ENCODE peak calls at places on chromosomes 1 and 21, in seven cellular contexts. V is A549, P is HepG2, L is H1, N is K562, C is GM12878, J is SK-N-SH. D is an unnamed sample.

GRCh38 chr1:213724640-213725536 is 262.9 kb upstream of the PROX1 start:
- DNase-seq in V (no peak), P (peak), L (no peak), N (no peak), C (no peak), J (no peak), D (no peak)

GRCh38 chr1:206074839-206075238 is 21.9 kb downstream of the RHEX start:
- DNase-seq in V (no peak), P (no peak), L (no peak), N (peak), C (no peak), J (no peak), D (no peak)

GRCh38 chr1:207181838-207182237 is 77.8 kb downstream of the C4BPA start:
- DNase-seq in V (no peak), P (no peak), L (no peak), N (peak), C (no peak), J (no peak), D (no peak)

GRCh38 chr1:48673725-48674124 is 103.0 kb downstream of the BEND5 start:
- DNase-seq in V (peak), P (peak), L (peak), N (peak), C (no peak), J (no peak), D (no peak)

GRCh38 chr1:233343262-233343661 is 15.7 kb downstream of the MAP3K21 start:
- DNase-seq in V (no peak), P (no peak), L (no peak), N (no peak), C (no peak), J (no peak), D (no peak)

GRCh38 chr1:222463059-222463730 is 84.7 kb downstream of the HHIPL2 start:
- DNase-seq in V (no peak), P (no peak), L (no peak), N (no peak), C (no peak), J (no peak), D (no peak)

GRCh38 chr1:10514490-10515235 is 39.9 kb downstream of the PEX14 start:
- DNase-seq in V (peak), P (peak), L (no peak), N (peak), C (no peak), J (peak), D (peak)

GRCh38 chr1:46160212-46160611 is 14.7 kb upstream of the TSPAN1 start:
- DNase-seq in V (no peak), P (no peak), L (no peak), N (no peak), C (no peak), J (no peak), D (no peak)

GRCh38 chr1:8987881-8988617 is 38.2 kb downstream of the SLC2A7 start:
- DNase-seq in V (peak), P (no peak), L (peak), N (peak), C (no peak), J (peak), D (peak)

GRCh38 chr1:195851804-195852203 is 756.4 kb downstream of the KCNT2 start:
- DNase-seq in V (no peak), P (no peak), L (no peak), N (no peak), C (no peak), J (no peak), D (peak)

GRCh38 chr1:154937051-154937987 is 800 bp upstream of the PMVK start:
- DNase-seq in V (peak), P (peak), L (peak), N (peak), C (peak), J (peak), D (peak)

GRCh38 chr1:24954022-24954421 is 23.9 kb upstream of the RUNX3 start:
- DNase-seq in V (no peak), P (no peak), L (no peak), N (no peak), C (no peak), J (no peak), D (no peak)

GRCh38 chr1:165342588-165342987 is 13.9 kb downstream of the LMX1A start:
- DNase-seq in V (no peak), P (no peak), L (no peak), N (no peak), C (no peak), J (no peak), D (no peak)

GRCh38 chr1:185719021-185719420 is 15.2 kb upstream of the HMCN1 start:
- DNase-seq in V (no peak), P (no peak), L (no peak), N (no peak), C (no peak), J (no peak), D (peak)

GRCh38 chr1:116359060-116359830 is 13.8 kb upstream of the ATP1A1 start:
- DNase-seq in V (no peak), P (no peak), L (no peak), N (no peak), C (no peak), J (no peak), D (no peak)

GRCh38 chr1:45684402-45684801 is 1.9 kb downstream of the GPBP1L1 start:
- DNase-seq in V (no peak), P (no peak), L (no peak), N (no peak), C (no peak), J (no peak), D (no peak)

GRCh38 chr1:245245021-245245667 is 90.4 kb downstream of the KIF26B start:
- DNase-seq in V (no peak), P (no peak), L (no peak), N (no peak), C (no peak), J (no peak), D (no peak)

DNA sequence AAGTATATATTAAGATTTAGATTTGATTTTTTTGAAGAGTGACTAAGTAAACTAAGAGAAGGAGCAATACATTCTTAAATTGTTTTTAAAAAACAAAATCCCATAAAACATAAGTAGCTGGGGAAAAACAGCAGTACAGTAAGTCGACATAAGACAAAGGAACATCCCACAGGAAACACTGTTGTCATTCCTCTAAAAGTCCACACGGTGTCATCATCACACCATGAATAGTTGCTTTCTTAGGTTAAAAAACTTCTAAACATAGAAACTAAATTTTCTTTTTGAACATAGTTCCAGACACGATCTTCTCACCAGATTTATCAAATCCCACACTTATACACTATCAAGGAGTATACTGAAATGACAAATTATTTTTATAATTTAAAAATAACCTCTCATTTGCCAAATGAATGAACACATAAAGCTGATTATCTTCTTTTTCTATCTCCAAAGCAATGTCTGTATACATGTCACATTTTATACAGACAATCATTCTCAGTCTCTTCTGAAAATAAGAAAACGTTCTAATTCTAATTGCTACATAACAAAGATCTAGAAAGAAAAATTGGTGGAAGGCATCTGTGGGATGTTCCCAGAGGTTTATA is 15.8 kb downstream of the ODF2L start:
- DNase-seq in V (peak), P (peak), L (no peak), N (peak), C (peak), J (peak), D (peak)
- TF ChIP-seq RFX5 in V (no peak), P (no peak), L (no peak), N (no peak), C (no peak), J (no peak), D (no peak)

DNA sequence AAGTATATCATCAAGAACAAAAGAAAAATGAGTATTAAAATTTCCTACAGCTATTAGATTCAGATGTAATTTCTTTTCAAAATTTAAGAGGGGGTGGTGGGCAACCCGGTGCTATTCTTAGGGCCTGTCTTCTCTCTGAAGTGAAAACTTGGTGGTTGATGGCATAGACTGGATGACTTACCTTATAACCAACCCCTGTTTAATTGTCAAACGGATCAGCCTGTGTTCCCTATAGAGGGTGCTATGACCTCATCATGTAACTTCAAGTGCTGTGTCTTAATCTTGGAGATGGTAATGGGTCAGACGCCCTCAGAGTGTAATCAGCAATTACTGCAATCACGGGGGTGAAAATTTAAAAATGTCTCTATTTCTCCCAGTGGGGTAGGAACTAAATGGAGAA is 176.2 kb downstream of the PCP4 start:
- DNase-seq in V (no peak), P (no peak), L (no peak), N (peak), C (no peak), J (no peak), D (no peak)
- TF ChIP-seq RFX5 in V (no peak), P (no peak), L (no peak), N (no peak), C (no peak), J (no peak), D (no peak)

GRCh38 chr1:11647333-11647732 is 6.9 kb downstream of the FBXO2 start:
- DNase-seq in V (no peak), P (no peak), L (no peak), N (no peak), C (no peak), J (no peak), D (no peak)

GRCh38 chr1:11645270-11645669 is 9.0 kb downstream of the FBXO2 start:
- DNase-seq in V (no peak), P (no peak), L (no peak), N (no peak), C (no peak), J (no peak), D (no peak)

GRCh38 chr1:11643782-11644181 is 10.4 kb downstream of the FBXO2 start:
- DNase-seq in V (no peak), P (no peak), L (no peak), N (no peak), C (no peak), J (no peak), D (no peak)

GRCh38 chr1:11646317-11646716 is 7.9 kb downstream of the FBXO2 start:
- DNase-seq in V (no peak), P (no peak), L (no peak), N (no peak), C (no peak), J (no peak), D (no peak)

DNA sequence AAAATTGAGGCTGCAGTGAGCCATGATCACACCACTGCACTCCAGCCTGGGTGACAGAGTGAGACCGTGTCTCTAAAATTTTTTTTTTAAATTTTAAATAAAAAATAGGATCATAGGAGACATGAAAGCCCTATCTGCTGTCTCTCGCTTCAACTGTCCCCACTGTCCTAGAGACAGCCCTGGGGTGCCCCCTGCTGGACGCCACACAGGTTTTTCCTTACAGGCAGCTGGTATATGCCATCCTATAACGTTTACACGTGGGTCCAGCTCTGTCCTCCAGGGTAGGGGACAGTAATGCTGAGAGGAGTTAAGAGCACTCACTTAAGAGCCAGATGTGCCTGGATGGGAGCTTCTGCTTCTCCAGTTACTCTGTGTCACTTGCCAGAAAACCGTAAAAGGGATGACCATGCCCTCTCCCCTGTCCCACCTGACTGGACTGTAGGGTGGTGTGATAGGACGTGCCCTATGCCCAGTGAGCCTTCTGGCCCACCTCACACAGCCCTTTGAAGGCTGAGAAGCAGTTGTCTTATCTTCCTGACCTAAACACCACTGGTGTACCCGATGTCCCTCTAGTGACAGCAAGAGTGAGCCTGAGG is 8.5 kb downstream of the FBXO2 start:
- DNase-seq in V (peak), P (peak), L (peak), N (peak), C (no peak), J (peak), D (peak)
- TF ChIP-seq RFX5 in V (no peak), P (no peak), L (no peak), N (no peak), C (no peak), J (no peak), D (no peak)

DNA sequence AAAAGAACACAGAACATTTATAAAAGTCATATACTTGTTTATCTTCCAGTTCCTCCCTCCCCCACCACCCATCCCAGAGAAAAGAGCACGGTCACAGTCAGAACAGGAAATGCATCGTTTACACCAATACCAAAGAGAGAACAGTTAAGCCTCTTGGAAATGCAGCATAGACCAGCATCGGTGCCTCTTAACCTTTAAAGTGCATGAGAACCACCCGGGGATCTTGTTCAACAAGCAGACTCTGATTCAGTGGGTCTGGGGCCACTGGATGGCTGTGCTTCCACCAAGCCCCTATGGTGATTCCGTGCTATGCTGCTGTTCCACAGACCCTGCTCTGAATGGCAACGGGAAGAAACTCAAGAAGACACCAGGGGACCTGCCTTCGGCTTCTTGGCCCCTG is 19.2 kb downstream of the FAM89A start:
- DNase-seq in V (no peak), P (no peak), L (no peak), N (no peak), C (no peak), J (no peak), D (peak)
- TF ChIP-seq RFX5 in V (no peak), P (no peak), L (no peak), N (no peak), C (no peak), J (no peak), D (no peak)

DNA sequence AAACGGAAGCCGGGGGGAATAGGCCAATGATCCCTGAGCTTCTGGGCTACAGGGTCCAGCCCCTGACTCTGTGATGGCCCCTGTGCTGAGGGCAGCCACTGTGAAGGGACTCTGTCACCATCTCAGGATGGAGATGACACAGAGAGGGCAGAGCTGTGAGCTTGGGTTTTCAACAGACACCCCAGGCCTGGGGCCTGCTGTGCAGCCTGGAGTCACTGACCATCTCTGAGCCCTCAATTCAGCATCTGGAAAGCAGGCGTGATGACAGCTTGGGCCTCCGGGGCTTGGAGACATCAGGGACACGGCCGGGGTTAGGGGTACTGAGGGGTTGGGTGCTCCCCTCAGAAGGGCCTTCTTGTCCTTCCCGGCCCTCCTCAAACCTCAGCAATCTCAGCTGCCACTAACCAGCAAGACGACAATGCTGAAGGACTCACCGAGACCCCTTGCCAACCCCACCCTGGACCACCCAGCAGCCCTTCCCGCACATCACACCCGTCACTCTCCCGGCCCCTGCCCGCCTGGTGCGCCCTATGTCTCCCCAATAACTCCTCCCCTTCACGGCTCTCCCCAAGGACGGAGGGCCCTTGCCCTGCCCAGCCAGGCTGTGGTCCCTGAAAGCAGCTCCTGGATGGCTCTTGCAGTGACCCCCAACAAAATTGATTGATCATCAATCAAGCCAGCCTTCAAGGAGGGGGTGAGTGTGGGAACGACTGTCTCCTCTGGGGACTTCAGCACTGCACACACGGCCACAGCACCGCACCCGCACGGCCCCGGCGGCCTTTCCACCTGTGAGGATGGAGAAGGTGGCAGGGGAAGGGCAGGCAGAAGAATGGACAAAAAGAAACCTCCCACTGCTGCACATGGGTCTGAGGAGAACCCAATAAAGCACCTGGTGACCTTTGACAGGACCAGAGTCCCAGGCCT is 4.3 kb downstream of the MEGF6 start:
- DNase-seq in V (no peak), P (no peak), L (no peak), N (no peak), C (no peak), J (no peak), D (no peak)
- TF ChIP-seq RFX5 in V (no peak), P (no peak), L (no peak), N (no peak), C (no peak), J (no peak), D (no peak)

GRCh38 chr21:45226540-45227326 is 61.0 kb downstream of the POFUT2 start:
- DNase-seq in V (no peak), P (no peak), L (no peak), N (no peak), C (no peak), J (no peak), D (peak)
- TF ChIP-seq RFX5 in V (no peak), P (no peak), L (no peak), N (no peak), C (no peak), J (no peak), D (no peak)

DNA sequence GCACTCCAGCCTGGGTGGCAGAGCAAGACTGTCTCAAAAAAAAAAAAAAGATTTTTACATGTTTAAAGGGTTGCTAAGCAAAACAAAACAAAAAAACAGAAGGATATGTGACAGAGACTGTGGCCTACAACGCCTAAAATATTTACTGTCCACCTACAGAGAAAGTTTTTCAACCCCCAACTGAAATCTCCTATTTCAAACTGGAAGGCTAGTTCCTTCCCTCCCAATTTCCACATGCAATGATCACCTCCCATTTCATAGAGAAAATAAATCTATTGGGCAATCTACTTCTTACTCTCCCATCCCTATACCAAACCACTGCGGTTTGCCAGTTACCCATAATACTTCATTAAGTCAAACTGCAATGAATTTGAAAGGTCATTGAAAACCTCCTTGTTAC is 74.2 kb downstream of the ST3GAL3 start:
- DNase-seq in V (no peak), P (no peak), L (no peak), N (no peak), C (no peak), J (no peak), D (no peak)
- TF ChIP-seq RFX5 in V (no peak), P (no peak), L (no peak), N (no peak), C (no peak), J (no peak), D (no peak)

DNA sequence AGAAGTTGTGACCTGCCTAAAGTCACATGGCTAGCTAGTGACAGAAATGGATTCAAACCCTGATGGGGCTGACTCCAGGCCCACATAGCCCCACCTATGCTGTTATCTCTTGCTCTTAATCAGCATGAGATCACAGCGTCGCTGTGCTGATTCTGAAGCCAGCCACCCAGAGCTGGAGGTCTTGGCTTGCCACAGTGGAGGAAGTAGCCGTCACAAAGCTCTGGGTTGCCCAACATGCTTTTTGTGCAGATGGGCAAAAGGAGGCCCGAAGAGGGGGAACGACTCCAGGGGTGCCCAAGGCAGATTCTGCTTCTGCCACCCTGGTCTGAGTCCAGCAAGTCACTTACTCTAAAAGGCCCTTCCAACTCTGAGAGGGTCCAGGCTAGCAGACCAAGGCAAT is 14.7 kb upstream of the MFSD2A start:
- DNase-seq in V (no peak), P (no peak), L (no peak), N (no peak), C (no peak), J (no peak), D (no peak)
- TF ChIP-seq RFX5 in V (no peak), P (no peak), L (no peak), N (no peak), C (no peak), J (no peak), D (no peak)

GRCh38 chr1:19086176-19086875 is 123.7 kb downstream of the UBR4 start:
- DNase-seq in V (no peak), P (no peak), L (no peak), N (no peak), C (no peak), J (no peak), D (no peak)
- TF ChIP-seq RFX5 in V (no peak), P (no peak), L (no peak), N (no peak), C (no peak), J (no peak), D (no peak)

D was measured in IMR-90.